ENCODE peak calls at places on chromosomes 12 and 14, in eight cellular contexts. One of them, this sample, is unnamed.

GRCh38 chr14:44701563-44702263 is 194.6 kb upstream of the FSCB start:
- DNase-seq in fibroblast of the conjunctiva: no peak
- DNase-seq in cerebellum: no peak
- DNase-seq in H54: no peak
- DNase-seq in tibial artery: no peak
- DNase-seq in NCI-H345: no peak
- DNase-seq in Right ventricle myocardium superior: no peak
- DNase-seq in GM10248: no peak
- DNase-seq in this sample: no peak

GRCh38 chr14:90654831-90655276 is 161.4 kb downstream of the TTC7B start:
- DNase-seq in GM10248: no peak
- DNase-seq in cerebellum: no peak
- DNase-seq in NCI-H345: no peak
- DNase-seq in fibroblast of the conjunctiva: peak
- DNase-seq in tibial artery: no peak
- DNase-seq in Right ventricle myocardium superior: no peak
- DNase-seq in H54: no peak
- DNase-seq in this sample: no peak

GRCh38 chr12:131386781-131387180 is 324.1 kb upstream of the SFSWAP start:
- DNase-seq in GM10248: no peak
- DNase-seq in fibroblast of the conjunctiva: no peak
- DNase-seq in tibial artery: no peak
- DNase-seq in NCI-H345: no peak
- DNase-seq in Right ventricle myocardium superior: no peak
- DNase-seq in cerebellum: no peak
- DNase-seq in H54: no peak
- DNase-seq in this sample: no peak

GRCh38 chr12:31965090-31965489 is 5.9 kb downstream of the RESF1 start:
- DNase-seq in Right ventricle myocardium superior: no peak
- DNase-seq in GM10248: no peak
- DNase-seq in NCI-H345: no peak
- DNase-seq in cerebellum: no peak
- DNase-seq in H54: no peak
- DNase-seq in tibial artery: no peak
- DNase-seq in fibroblast of the conjunctiva: no peak
- DNase-seq in this sample: no peak

GRCh38 chr12:25436206-25436912 is 116.7 kb downstream of the LMNTD1 start:
- DNase-seq in H54: peak
- DNase-seq in cerebellum: peak
- DNase-seq in fibroblast of the conjunctiva: peak
- DNase-seq in tibial artery: no peak
- DNase-seq in GM10248: peak
- DNase-seq in NCI-H345: peak
- DNase-seq in Right ventricle myocardium superior: no peak
- DNase-seq in this sample: no peak

GRCh38 chr12:93176166-93176565 is 201.6 kb upstream of the NUDT4 start:
- DNase-seq in GM10248: no peak
- DNase-seq in cerebellum: no peak
- DNase-seq in H54: no peak
- DNase-seq in NCI-H345: no peak
- DNase-seq in tibial artery: no peak
- DNase-seq in Right ventricle myocardium superior: no peak
- DNase-seq in fibroblast of the conjunctiva: no peak
- DNase-seq in this sample: no peak

GRCh38 chr14:80127466-80127865 is 83.8 kb downstream of the DIO2 start:
- DNase-seq in H54: no peak
- DNase-seq in NCI-H345: no peak
- DNase-seq in cerebellum: no peak
- DNase-seq in Right ventricle myocardium superior: no peak
- DNase-seq in GM10248: no peak
- DNase-seq in tibial artery: no peak
- DNase-seq in fibroblast of the conjunctiva: no peak
- DNase-seq in this sample: no peak

GRCh38 chr12:118183711-118184110 is 47.8 kb downstream of the PEBP1 start:
- DNase-seq in H54: no peak
- DNase-seq in NCI-H345: no peak
- DNase-seq in Right ventricle myocardium superior: no peak
- DNase-seq in tibial artery: no peak
- DNase-seq in fibroblast of the conjunctiva: no peak
- DNase-seq in cerebellum: no peak
- DNase-seq in GM10248: no peak
- DNase-seq in this sample: no peak

GRCh38 chr12:101570022-101570421 is 24.7 kb upstream of the MYBPC1 start:
- DNase-seq in Right ventricle myocardium superior: no peak
- DNase-seq in tibial artery: no peak
- DNase-seq in GM10248: no peak
- DNase-seq in cerebellum: peak
- DNase-seq in NCI-H345: peak
- DNase-seq in fibroblast of the conjunctiva: peak
- DNase-seq in H54: no peak
- DNase-seq in this sample: no peak

GRCh38 chr12:24840046-24840800 is 108.7 kb downstream of the BCAT1 start:
- DNase-seq in GM10248: no peak
- DNase-seq in H54: no peak
- DNase-seq in Right ventricle myocardium superior: no peak
- DNase-seq in NCI-H345: no peak
- DNase-seq in fibroblast of the conjunctiva: no peak
- DNase-seq in tibial artery: no peak
- DNase-seq in cerebellum: no peak
- DNase-seq in this sample: no peak

GRCh38 chr14:23632461-23633159 is 3.6 kb upstream of the DHRS2 start:
- DNase-seq in fibroblast of the conjunctiva: no peak
- DNase-seq in H54: no peak
- DNase-seq in NCI-H345: no peak
- DNase-seq in GM10248: peak
- DNase-seq in tibial artery: no peak
- DNase-seq in cerebellum: no peak
- DNase-seq in Right ventricle myocardium superior: no peak
- DNase-seq in this sample: no peak

GRCh38 chr12:98719515-98720504 is 74.7 kb downstream of the APAF1 start:
- DNase-seq in H54: no peak
- DNase-seq in fibroblast of the conjunctiva: no peak
- DNase-seq in NCI-H345: no peak
- DNase-seq in Right ventricle myocardium superior: no peak
- DNase-seq in cerebellum: no peak
- DNase-seq in GM10248: peak
- DNase-seq in tibial artery: no peak
- DNase-seq in this sample: no peak

GRCh38 chr14:74975059-74975810 is 19.8 kb upstream of the PGF start:
- DNase-seq in GM10248: no peak
- DNase-seq in tibial artery: peak
- DNase-seq in H54: no peak
- DNase-seq in fibroblast of the conjunctiva: no peak
- DNase-seq in NCI-H345: no peak
- DNase-seq in cerebellum: no peak
- DNase-seq in Right ventricle myocardium superior: peak
- DNase-seq in this sample: peak

GRCh38 chr12:46383654-46384450 is 11.3 kb upstream of the SLC38A2 start:
- DNase-seq in cerebellum: peak
- DNase-seq in H54: peak
- DNase-seq in NCI-H345: no peak
- DNase-seq in tibial artery: peak
- DNase-seq in fibroblast of the conjunctiva: peak
- DNase-seq in Right ventricle myocardium superior: peak
- DNase-seq in GM10248: peak
- DNase-seq in this sample: peak

GRCh38 chr14:104384776-104385071 is 194.8 kb upstream of the C14orf180 start:
- DNase-seq in H54: no peak
- DNase-seq in Right ventricle myocardium superior: no peak
- DNase-seq in NCI-H345: no peak
- DNase-seq in cerebellum: no peak
- DNase-seq in GM10248: no peak
- DNase-seq in tibial artery: no peak
- DNase-seq in fibroblast of the conjunctiva: no peak
- DNase-seq in this sample: no peak

GRCh38 chr14:23160924-23161522 is 22.4 kb downstream of the SLC7A8 start:
- DNase-seq in Right ventricle myocardium superior: no peak
- DNase-seq in tibial artery: peak
- DNase-seq in NCI-H345: no peak
- DNase-seq in H54: peak
- DNase-seq in GM10248: no peak
- DNase-seq in fibroblast of the conjunctiva: peak
- DNase-seq in cerebellum: peak
- DNase-seq in this sample: peak

GRCh38 chr12:122793685-122794106 is 19.3 kb downstream of the CCDC62 start:
- DNase-seq in cerebellum: peak
- DNase-seq in Right ventricle myocardium superior: no peak
- DNase-seq in GM10248: peak
- DNase-seq in fibroblast of the conjunctiva: peak
- DNase-seq in NCI-H345: peak
- DNase-seq in tibial artery: no peak
- DNase-seq in H54: no peak
- DNase-seq in this sample: no peak

GRCh38 chr12:47907851-47908454 is 3.2 kb upstream of the VDR start:
- DNase-seq in H54: no peak
- DNase-seq in cerebellum: no peak
- DNase-seq in NCI-H345: no peak
- DNase-seq in GM10248: no peak
- DNase-seq in tibial artery: no peak
- DNase-seq in fibroblast of the conjunctiva: no peak
- DNase-seq in Right ventricle myocardium superior: no peak
- DNase-seq in this sample: no peak

GRCh38 chr12:2868986-2869385 is 8.0 kb downstream of the FOXM1 start:
- DNase-seq in H54: no peak
- DNase-seq in fibroblast of the conjunctiva: no peak
- DNase-seq in GM10248: no peak
- DNase-seq in Right ventricle myocardium superior: no peak
- DNase-seq in tibial artery: no peak
- DNase-seq in cerebellum: no peak
- DNase-seq in NCI-H345: no peak
- DNase-seq in this sample: no peak

GRCh38 chr12:11685716-11686115 is 36.2 kb downstream of the ETV6 start:
- DNase-seq in Right ventricle myocardium superior: no peak
- DNase-seq in GM10248: no peak
- DNase-seq in H54: no peak
- DNase-seq in tibial artery: no peak
- DNase-seq in fibroblast of the conjunctiva: no peak
- DNase-seq in NCI-H345: no peak
- DNase-seq in cerebellum: no peak
- DNase-seq in this sample: no peak

GRCh38 chr12:82728710-82729109 is 42.0 kb downstream of the TMTC2 start:
- DNase-seq in tibial artery: no peak
- DNase-seq in fibroblast of the conjunctiva: no peak
- DNase-seq in H54: no peak
- DNase-seq in Right ventricle myocardium superior: no peak
- DNase-seq in GM10248: no peak
- DNase-seq in NCI-H345: no peak
- DNase-seq in cerebellum: no peak
- DNase-seq in this sample: no peak

GRCh38 chr14:58922211-58922940 is 266.1 kb upstream of the DAAM1 start:
- DNase-seq in Right ventricle myocardium superior: no peak
- DNase-seq in tibial artery: no peak
- DNase-seq in cerebellum: no peak
- DNase-seq in fibroblast of the conjunctiva: no peak
- DNase-seq in GM10248: no peak
- DNase-seq in NCI-H345: no peak
- DNase-seq in H54: no peak
- DNase-seq in this sample: no peak

GRCh38 chr14:105416671-105417070 is 3.0 kb upstream of the MTA1 start:
- DNase-seq in tibial artery: no peak
- DNase-seq in cerebellum: no peak
- DNase-seq in NCI-H345: no peak
- DNase-seq in H54: no peak
- DNase-seq in Right ventricle myocardium superior: no peak
- DNase-seq in GM10248: no peak
- DNase-seq in fibroblast of the conjunctiva: no peak
- DNase-seq in this sample: no peak

GRCh38 chr12:101086490-101086889 is 123.5 kb downstream of the SLC5A8 start:
- DNase-seq in Right ventricle myocardium superior: no peak
- DNase-seq in tibial artery: no peak
- DNase-seq in fibroblast of the conjunctiva: no peak
- DNase-seq in cerebellum: no peak
- DNase-seq in GM10248: no peak
- DNase-seq in H54: no peak
- DNase-seq in NCI-H345: no peak
- DNase-seq in this sample: no peak

GRCh38 chr12:120669055-120669828 is 17.7 kb upstream of the MLEC start:
- DNase-seq in Right ventricle myocardium superior: peak
- DNase-seq in H54: peak
- DNase-seq in fibroblast of the conjunctiva: no peak
- DNase-seq in GM10248: no peak
- DNase-seq in cerebellum: peak
- DNase-seq in tibial artery: peak
- DNase-seq in NCI-H345: no peak
- DNase-seq in this sample: peak

GRCh38 chr12:113075137-113075683 is 18.7 kb downstream of the DTX1 start:
- DNase-seq in H54: no peak
- DNase-seq in NCI-H345: peak
- DNase-seq in tibial artery: no peak
- DNase-seq in GM10248: peak
- DNase-seq in fibroblast of the conjunctiva: no peak
- DNase-seq in cerebellum: no peak
- DNase-seq in Right ventricle myocardium superior: no peak
- DNase-seq in this sample: no peak

GRCh38 chr14:75175677-75176141 is 703 bp downstream of the TMED10 start:
- DNase-seq in H54: no peak
- DNase-seq in tibial artery: no peak
- DNase-seq in Right ventricle myocardium superior: no peak
- DNase-seq in cerebellum: no peak
- DNase-seq in fibroblast of the conjunctiva: no peak
- DNase-seq in NCI-H345: no peak
- DNase-seq in GM10248: no peak
- DNase-seq in this sample: no peak

GRCh38 chr12:92408072-92408900 is 262.6 kb upstream of the BTG1 start:
- DNase-seq in GM10248: peak
- DNase-seq in tibial artery: no peak
- DNase-seq in H54: peak
- DNase-seq in fibroblast of the conjunctiva: no peak
- DNase-seq in NCI-H345: peak
- DNase-seq in cerebellum: no peak
- DNase-seq in Right ventricle myocardium superior: peak
- DNase-seq in this sample: peak